ENCODE peak calls at places on chromosomes 4 and X, in five cellular contexts. D is EL; V is stimulated activated naive CD8-positive, alpha-beta T cell treated with anti-CD3 and anti-CD28 coated beads, Interleukin-15, Interleukin-2, amounts not matched to agents 100 U/mL and 50 U/mL, for 24 hours; T is left cardiac atrium; X is RKO. L is an unnamed sample.
A peak's percentile ranks its signal among the peaks of the same experiment; 100 is the strongest.

GRCh38 chr4:189835505-189835904 is 105.2 kb upstream of the FRG1 start:
- DNase-seq in D (no peak), T (no peak), V (no peak), X (no peak), L (no peak)

GRCh38 chr4:114296126-114296525 is 302.5 kb upstream of the UGT8 start:
- DNase-seq in V (no peak), X (no peak), D (no peak), T (no peak), L (no peak)

GRCh38 chr4:105623099-105623498 is 70.7 kb downstream of the ARHGEF38 start:
- DNase-seq in D (no peak), V (no peak), X (no peak), T (no peak), L (no peak)

GRCh38 chr4:169909479-169909878 is 116.7 kb downstream of the MFAP3L start:
- DNase-seq in T (no peak), V (no peak), D (no peak), X (no peak), L (no peak)

GRCh38 chrX:5876984-5877655 is 351.5 kb downstream of the NLGN4X start:
- DNase-seq in T (no peak), V (no peak), X (peak; percentile 31), D (no peak), L (peak; percentile 9)

GRCh38 chr4:122665148-122665547 is 44.3 kb upstream of the IL21 start:
- DNase-seq in T (no peak), D (peak; percentile 36), X (no peak), V (no peak), L (no peak)

GRCh38 chr4:65498606-65499005 is 171.7 kb downstream of the EPHA5 start:
- DNase-seq in D (no peak), T (no peak), V (no peak), X (no peak), L (no peak)

GRCh38 chr4:2071252-2071911 is 12.3 kb downstream of the NAT8L start:
- DNase-seq in X (no peak), V (no peak), T (no peak), D (no peak), L (no peak)

GRCh38 chrX:118254611-118255010 is 91.3 kb upstream of the WDR44 start:
- DNase-seq in T (no peak), V (peak; percentile 42), X (peak; percentile 64), D (peak; percentile 29), L (peak; percentile 56)

GRCh38 chrX:18377802-18378201 is 23.3 kb upstream of the SCML2 start:
- DNase-seq in T (no peak), V (peak; percentile 12), D (peak; percentile 23), X (no peak), L (peak; percentile 18)

GRCh38 chr4:180057891-180058643 is 2185.1 kb upstream of the TENM3 start:
- DNase-seq in D (no peak), X (no peak), V (peak; percentile 5), T (no peak), L (peak; percentile 13)

GRCh38 chrX:115234220-115234557 is 293 bp upstream of the LRCH2 start:
- DNase-seq in D (no peak), T (no peak), X (no peak), V (no peak), L (no peak)

GRCh38 chrX:14801136-14801535 is 71.7 kb downstream of the FANCB start:
- DNase-seq in T (no peak), V (no peak), D (peak; percentile 62), X (no peak), L (no peak)

GRCh38 chr4:140309124-140309870 is 64.1 kb upstream of the SCOC start:
- DNase-seq in V (no peak), X (no peak), T (no peak), D (peak; percentile 69), L (no peak)

GRCh38 chr4:108219998-108220397 is 51.3 kb upstream of the LEF1 start:
- DNase-seq in X (no peak), D (no peak), V (no peak), T (no peak), L (no peak)

GRCh38 chr4:5962416-5962815 is 55.8 kb downstream of the C4orf50 start:
- DNase-seq in X (no peak), V (no peak), D (no peak), T (no peak), L (no peak)

GRCh38 chrX:34849371-34849770 is 93.2 kb upstream of the FAM47B start:
- DNase-seq in T (no peak), D (peak; percentile 8), V (no peak), X (no peak), L (no peak)

GRCh38 chr4:74056858-74057562 is 18.5 kb upstream of the CXCL3 start:
- DNase-seq in T (no peak), X (peak; percentile 84), V (no peak), D (peak; percentile 77), L (no peak)

GRCh38 chr4:188956566-188956965 is 817.3 kb downstream of the TRIML1 start:
- DNase-seq in V (no peak), T (no peak), D (no peak), X (no peak), L (no peak)

GRCh38 chr4:180598281-180598680 is 1644.9 kb upstream of the TENM3 start:
- DNase-seq in T (no peak), V (no peak), D (no peak), X (no peak), L (no peak)

GRCh38 chr4:54661156-54661555 is 3.4 kb downstream of the KIT start:
- DNase-seq in X (no peak), V (no peak), D (peak; percentile 93), T (no peak), L (no peak)

GRCh38 chr4:106032851-106033286 is 137.6 kb downstream of the NPNT start:
- DNase-seq in X (no peak), V (no peak), D (peak; percentile 43), T (no peak), L (no peak)

GRCh38 chr4:174383783-174384182 is 100.1 kb downstream of the CEP44 start:
- DNase-seq in V (no peak), D (no peak), X (no peak), T (no peak), L (no peak)

GRCh38 chr4:8600686-8601085 is 8.1 kb downstream of the CPZ start:
- DNase-seq in D (no peak), X (no peak), T (no peak), V (no peak), L (no peak)

GRCh38 chr4:152278505-152279301 is 257.2 kb downstream of the FBXW7 start:
- DNase-seq in X (no peak), D (no peak), T (no peak), V (no peak), L (peak; percentile 39)

GRCh38 chrX:7083021-7083420 is 64.5 kb upstream of the STS start:
- DNase-seq in V (no peak), D (no peak), X (no peak), T (no peak), L (no peak)

GRCh38 chr4:132056466-132056865 is 1092.6 kb upstream of the PCDH10 start:
- DNase-seq in T (no peak), X (no peak), V (no peak), D (no peak), L (no peak)

GRCh38 chrX:73850124-73851013 is 287.4 kb downstream of the CHIC1 start:
- DNase-seq in D (peak; percentile 11), V (no peak), X (peak; percentile 72), T (peak; percentile 43), L (peak; percentile 46)

GRCh38 chr4:53962516-53963225 is 101.7 kb downstream of the CHIC2 start:
- DNase-seq in T (no peak), D (peak; percentile 81), V (no peak), X (no peak), L (no peak)

GRCh38 chr4:100935090-100935489 is 412.2 kb downstream of the PPP3CA start:
- DNase-seq in D (peak; percentile 4), T (no peak), X (peak; percentile 38), V (no peak), L (no peak)

GRCh38 chrX:136714626-136715599 is 65.8 kb downstream of the ARHGEF6 start:
- DNase-seq in T (no peak), D (no peak), V (no peak), X (no peak), L (no peak)

GRCh38 chr4:54167508-54167907 is 61.6 kb upstream of the PDGFRA start:
- DNase-seq in D (no peak), V (no peak), X (no peak), T (no peak), L (no peak)

GRCh38 chr4:93814722-93815121 is 13.8 kb upstream of the ATOH1 start:
- DNase-seq in V (no peak), X (no peak), D (no peak), T (peak; percentile 40), L (no peak)

L was measured in transverse colon.